ENCODE peak calls at places on chromosomes 16 and 17, in six cellular contexts. N is NCI-H526; T is natural killer cell treated with Interleukin-12 subunit alpha and Interleukin-12 subunit beta and Interleukin-15 and Interleukin-18, amount 100 ng/mL, for 72 hours; G is skeletal muscle cell; W is activated T-helper 1 cell treated with anti-CD3 and anti-CD28 coated beads, Interleukin-2, amount 50 U/mL, for 16 hours; R is AG08395. Z is an unnamed sample.

GRCh38 chr16:66940236-66940635 is 4.9 kb downstream of the CES2 start:
- DNase-seq in N (no peak), T (no peak), G (no peak), W (no peak), R (no peak), Z (no peak)

GRCh38 chr17:12089809-12090384 is 69.2 kb downstream of the MAP2K4 start:
- DNase-seq in N (no peak), T (no peak), G (peak; percentile 56), W (no peak), R (peak; percentile 45), Z (peak; percentile 28)

GRCh38 chr16:678858-679807 is 1.1 kb upstream of the STUB1 start:
- DNase-seq in N (peak; percentile 83), T (no peak), G (no peak), W (no peak), R (peak; percentile 28), Z (peak; percentile 40)

GRCh38 chr17:32584792-32585191 is 98.0 kb downstream of the CDK5R1 start:
- DNase-seq in N (no peak), T (no peak), G (no peak), W (no peak), R (peak; percentile 50), Z (no peak)

GRCh38 chr16:66273644-66274334 is 92.7 kb upstream of the CDH5 start:
- DNase-seq in N (no peak), T (no peak), G (no peak), W (no peak), R (peak; percentile 72), Z (peak; percentile 51)

GRCh38 chr16:75011634-75012307 is 12.9 kb downstream of the ZNRF1 start:
- DNase-seq in N (no peak), T (peak; percentile 82), G (peak; percentile 75), W (no peak), R (peak; percentile 86), Z (peak; percentile 80)

GRCh38 chr17:12301551-12301950 is 280.9 kb downstream of the MAP2K4 start:
- DNase-seq in N (no peak), T (no peak), G (no peak), W (no peak), R (no peak), Z (no peak)

GRCh38 chr16:21001262-21001661 is 100.7 kb downstream of the LYRM1 start:
- DNase-seq in N (peak; percentile 28), T (no peak), G (no peak), W (no peak), R (peak; percentile 4), Z (no peak)

GRCh38 chr17:35242805-35243458 is at the start of gene SLFN5:
- DNase-seq in N (peak; percentile 92), T (peak; percentile 94), G (peak; percentile 66), W (peak; percentile 93), R (peak; percentile 97), Z (peak; percentile 95)

GRCh38 chr17:74332763-74333220 is 6.8 kb downstream of the KIF19 start:
- DNase-seq in N (peak; percentile 48), T (no peak), G (no peak), W (no peak), R (no peak), Z (no peak)

GRCh38 chr16:19196871-19197270 is 28.8 kb downstream of the SYT17 start:
- DNase-seq in N (no peak), T (no peak), G (no peak), W (no peak), R (no peak), Z (no peak)

GRCh38 chr17:65231662-65232335 is 94.6 kb downstream of the RGS9 start:
- DNase-seq in N (peak; percentile 68), T (no peak), G (peak; percentile 44), W (no peak), R (peak; percentile 95), Z (peak; percentile 95)

GRCh38 chr17:66885417-66885816 is 50.5 kb downstream of the CACNG5 start:
- DNase-seq in N (no peak), T (no peak), G (no peak), W (no peak), R (no peak), Z (no peak)

GRCh38 chr17:601462-602303 is 113.0 kb downstream of the VPS53 start:
- DNase-seq in N (no peak), T (no peak), G (peak; percentile 74), W (no peak), R (no peak), Z (peak; percentile 36)

GRCh38 chr16:23408242-23409201 is 44.5 kb downstream of the COG7 start:
- DNase-seq in N (no peak), T (no peak), G (peak; percentile 26), W (no peak), R (peak; percentile 91), Z (peak; percentile 90)

GRCh38 chr17:43714338-43715149 is 44.0 kb downstream of the SOST start:
- DNase-seq in N (no peak), T (no peak), G (no peak), W (no peak), R (peak; percentile 59), Z (peak; percentile 46)